ENCODE peak calls at places on chromosomes 2 and 18, in six cellular contexts. C is left lung, M is adrenal gland, O is mammary epithelial cell, K is heart right ventricle, Y is pancreas. N is an unnamed sample. For H3K36me3, the result is how much of the 10 kb centered on the place peaks cover.

GRCh38 chr2:226001716-226002115 is 602.2 kb downstream of the NYAP2 start:
- DNase-seq in Y (no peak), C (no peak), O (peak), K (no peak), M (no peak), N (no peak)

GRCh38 chr18:33983126-33983525 is 241.6 kb downstream of the NOL4 start:
- DNase-seq in O (no peak), C (no peak), Y (no peak), K (no peak), M (no peak), N (no peak)

GRCh38 chr2:32777714-32778113 is 149.9 kb downstream of the TTC27 start:
- DNase-seq in C (no peak), O (no peak), Y (no peak), K (no peak), M (no peak), N (no peak)

GRCh38 chr2:68832161-68832869 is 38.9 kb downstream of the BMP10 start:
- DNase-seq in M (peak), K (peak), C (peak), Y (no peak), O (peak), N (peak)

GRCh38 chr2:226660524-226660923 is 139.1 kb downstream of the IRS1 start:
- DNase-seq in C (no peak), Y (no peak), O (peak), K (peak), M (peak), N (no peak)

GRCh38 chr2:33475381-33476099 is 909 bp upstream of the RASGRP3 start:
- DNase-seq in Y (peak), C (peak), M (peak), O (peak), K (peak), N (peak)

GRCh38 chr2:27042985-27043634 is 8.4 kb upstream of the AGBL5 start:
- DNase-seq in C (no peak), O (no peak), K (no peak), M (no peak), Y (no peak), N (no peak)

GRCh38 chr2:86520153-86520552 is 43.1 kb downstream of the CHMP3 start:
- DNase-seq in C (no peak), M (no peak), Y (no peak), K (no peak), O (no peak), N (no peak)

GRCh38 chr18:43662657-43663056 is 385.4 kb upstream of the SYT4 start:
- DNase-seq in M (no peak), Y (no peak), O (peak), K (no peak), C (no peak), N (no peak)

GRCh38 chr2:162582357-162582798 is 238.4 kb downstream of the GCA start:
- DNase-seq in K (no peak), Y (no peak), C (no peak), O (no peak), M (peak), N (peak)

GRCh38 chr18:62245699-62246098 is 58.6 kb downstream of the RELCH start:
- DNase-seq in O (no peak), C (no peak), Y (no peak), M (no peak), K (no peak), N (no peak)

GRCh38 chr2:217099561-217099960 is 239.7 kb upstream of the TNP1 start:
- DNase-seq in O (no peak), M (no peak), K (peak), Y (no peak), C (no peak), N (no peak)

GRCh38 chr18:40088130-40088529 is 1866.9 kb upstream of the PIK3C3 start:
- DNase-seq in O (no peak), M (no peak), K (no peak), C (no peak), Y (no peak), N (no peak)

GRCh38 chr2:158045362-158045761 is 56.3 kb upstream of the UPP2 start:
- DNase-seq in Y (no peak), C (no peak), O (no peak), K (no peak), M (no peak), N (no peak)

GRCh38 chr2:16407358-16407757 is 258.3 kb downstream of the CYRIA start:
- DNase-seq in K (peak), O (no peak), M (no peak), Y (no peak), C (no peak), N (no peak)

GRCh38 chr2:218400167-218400929 is 680 bp downstream of the CTDSP1 start:
- DNase-seq in C (peak), K (peak), M (peak), Y (peak), O (peak), N (peak)

GRCh38 chr18:58496937-58497336 is 132.0 kb downstream of the ALPK2 start:
- DNase-seq in M (no peak), C (no peak), Y (no peak), K (no peak), O (no peak), N (no peak)

GRCh38 chr2:205375453-205375852 is 306.8 kb upstream of the NRP2 start:
- DNase-seq in O (no peak), M (no peak), C (no peak), Y (no peak), K (no peak), N (no peak)

GRCh38 chr18:21264651-21265050 is 22.6 kb downstream of the GREB1L start:
- DNase-seq in M (no peak), K (no peak), O (peak), C (no peak), Y (no peak), N (peak)

GRCh38 chr2:112018846-112019245 is 36.2 kb upstream of the TMEM87B start:
- DNase-seq in O (no peak), K (no peak), C (no peak), M (no peak), Y (no peak), N (no peak)

GRCh38 chr2:42100696-42101585 is 53.1 kb downstream of the PKDCC start:
- DNase-seq in M (peak), O (no peak), K (peak), C (peak), Y (peak), N (peak)

GRCh38 chr2:26805241-26805676 is 19.4 kb downstream of the CENPA start:
- DNase-seq in C (no peak), O (peak), Y (no peak), M (no peak), K (no peak), N (no peak)

GRCh38 chr2:230762317-230762896 is 49.8 kb downstream of the CAB39 start:
- DNase-seq in Y (no peak), C (no peak), O (peak), K (no peak), M (no peak), N (no peak)

GRCh38 chr2:234422895-234423505 is 73.9 kb downstream of the ARL4C start:
- DNase-seq in C (no peak), K (no peak), Y (no peak), O (no peak), M (no peak), N (no peak)

GRCh38 chr18:28175047-28175929 is 1.6 kb downstream of the CDH2 start:
- DNase-seq in K (peak), O (no peak), M (peak), C (no peak), Y (peak), N (peak)

GRCh38 chr18:73153271-73153670 is 285.5 kb upstream of the NETO1 start:
- DNase-seq in O (peak), C (no peak), Y (no peak), K (no peak), M (no peak), N (no peak)

GRCh38 chr2:241007880-241008710 is 9.7 kb downstream of the SNED1 start:
- DNase-seq in Y (peak), C (no peak), O (no peak), K (no peak), M (peak), N (no peak)

GRCh38 chr2:118750959-118751565 is 96.4 kb downstream of the EN1 start:
- DNase-seq in O (peak), C (no peak), M (no peak), K (no peak), Y (no peak), N (no peak)

GRCh38 chr2:218396688-218397501 is 2.8 kb upstream of the CTDSP1 start:
- DNase-seq in Y (peak), C (peak), M (peak), O (peak), K (peak), N (peak)

GRCh38 chr2:79025421-79025820 is at the start of gene REG3G:
- DNase-seq in O (no peak), M (no peak), Y (no peak), C (no peak), K (no peak), N (no peak)

GRCh38 chr2:20148841-20149702 is 75.9 kb downstream of the SDC1 start:
- DNase-seq in M (no peak), K (no peak), Y (no peak), O (peak), C (no peak), N (no peak)

GRCh38 chr18:68083131-68083530 is 566.6 kb upstream of the DSEL start:
- DNase-seq in C (no peak), O (peak), M (no peak), Y (no peak), K (no peak), N (no peak)

GRCh38 chr18:38751897-38752296 is 1186.3 kb upstream of the CELF4 start:
- DNase-seq in Y (no peak), M (no peak), K (no peak), C (no peak), O (peak), N (no peak)

GRCh38 chr18:12335503-12335902 is 27.5 kb downstream of the TUBB6 start:
- DNase-seq in Y (no peak), M (no peak), K (no peak), C (no peak), O (no peak), N (no peak)

GRCh38 chr18:12338382-12338781 is 30.3 kb downstream of the TUBB6 start:
- DNase-seq in O (no peak), M (no peak), K (no peak), C (no peak), Y (no peak), N (no peak)

GRCh38 chr18:12334280-12335262 is 26.5 kb downstream of the TUBB6 start:
- DNase-seq in K (no peak), M (no peak), C (no peak), O (no peak), Y (no peak), N (no peak)

GRCh38 chr18:12336887-12337286 is 28.8 kb downstream of the TUBB6 start:
- DNase-seq in M (no peak), O (peak), Y (no peak), K (no peak), C (no peak), N (no peak)

GRCh38 chr18:12336251-12336650 is 28.2 kb downstream of the TUBB6 start:
- DNase-seq in O (peak), Y (no peak), K (no peak), M (no peak), C (no peak), N (no peak)
- H3K27ac ChIP-seq in O (no peak), Y (no peak), K (no peak), M (no peak), C (no peak), N (no peak)

GRCh38 chr2:128276878-128277675 is 41.6 kb downstream of the HS6ST1 start:
- DNase-seq in M (peak), Y (no peak), K (no peak), O (no peak), C (peak), N (peak)
- H3K36me3 ChIP-seq in M (under half), Y (under half), K (under half), O (under half), C (under half), N (under half)

GRCh38 chr2:96532641-96533291 is 3.8 kb upstream of the ARID5A start:
- DNase-seq in K (peak), O (no peak), C (no peak), M (peak), Y (no peak), N (peak)
- H3K27ac ChIP-seq in K (peak), O (peak), C (peak), M (peak), Y (no peak), N (peak)

GRCh38 chr2:215374002-215374401 is 61.9 kb downstream of the FN1 start:
- DNase-seq in Y (no peak), M (no peak), C (no peak), K (no peak), O (no peak), N (no peak)

GRCh38 chr2:215370116-215370965 is 58.5 kb downstream of the ATIC start:
- DNase-seq in O (no peak), Y (no peak), K (no peak), C (no peak), M (no peak), N (no peak)

GRCh38 chr2:215374642-215375466 is 61.0 kb downstream of the FN1 start:
- DNase-seq in O (no peak), M (no peak), C (no peak), K (no peak), Y (no peak), N (no peak)

GRCh38 chr2:215372968-215373649 is 61.2 kb downstream of the ATIC start:
- DNase-seq in C (no peak), Y (no peak), K (no peak), O (no peak), M (no peak), N (no peak)

DNA sequence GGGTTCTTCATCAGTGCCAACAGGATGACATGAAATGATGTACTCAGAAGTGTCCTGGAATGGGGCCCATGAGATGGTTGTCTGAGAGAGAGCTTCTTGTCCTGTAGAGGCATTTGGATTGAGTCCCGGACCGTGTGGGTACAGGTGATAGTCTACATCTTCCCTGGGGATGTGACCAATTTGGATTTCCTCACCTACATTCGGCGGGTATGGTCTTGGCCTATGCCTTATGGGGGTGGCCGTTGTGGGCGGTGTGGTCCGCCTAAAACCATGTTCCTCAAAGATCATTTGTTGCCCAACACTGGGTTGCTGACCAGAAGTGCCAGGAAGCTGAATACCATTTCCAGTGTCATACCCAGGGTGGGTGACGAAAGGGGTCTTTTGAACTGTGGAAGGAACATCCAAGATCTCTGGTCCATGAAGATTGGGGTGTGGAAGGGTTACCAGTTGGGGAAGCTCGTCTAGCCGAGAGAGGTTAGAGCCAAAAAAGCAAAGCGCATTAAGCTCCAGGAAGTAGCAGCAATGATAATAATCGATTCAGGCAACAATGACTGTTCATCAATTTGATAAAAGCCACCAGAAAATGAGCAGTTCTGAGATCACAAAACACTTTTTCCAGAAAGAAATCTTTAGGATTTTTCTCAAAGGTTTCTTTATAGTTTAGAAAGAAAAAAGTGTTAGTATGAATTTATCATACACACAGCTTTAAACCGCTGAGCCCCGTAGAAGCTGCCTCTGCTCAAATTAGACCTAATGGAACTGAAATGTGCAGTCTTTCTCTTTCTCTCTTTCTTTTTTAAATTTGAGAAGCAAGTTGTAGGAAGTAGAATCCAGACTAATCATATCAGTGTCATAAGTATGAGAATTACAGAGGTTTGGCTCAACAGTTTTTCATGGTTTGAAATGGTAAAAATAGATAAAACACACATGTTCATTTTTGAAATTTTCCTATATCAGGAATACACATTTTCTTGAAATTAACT is 60.3 kb downstream of the ATIC start:
- DNase-seq in Y (no peak), C (no peak), M (no peak), K (no peak), O (no peak), N (no peak)
- H3K36me3 ChIP-seq in Y (under half), C (under half), M (under half), K (under half), O (half or more), N (under half)

DNA sequence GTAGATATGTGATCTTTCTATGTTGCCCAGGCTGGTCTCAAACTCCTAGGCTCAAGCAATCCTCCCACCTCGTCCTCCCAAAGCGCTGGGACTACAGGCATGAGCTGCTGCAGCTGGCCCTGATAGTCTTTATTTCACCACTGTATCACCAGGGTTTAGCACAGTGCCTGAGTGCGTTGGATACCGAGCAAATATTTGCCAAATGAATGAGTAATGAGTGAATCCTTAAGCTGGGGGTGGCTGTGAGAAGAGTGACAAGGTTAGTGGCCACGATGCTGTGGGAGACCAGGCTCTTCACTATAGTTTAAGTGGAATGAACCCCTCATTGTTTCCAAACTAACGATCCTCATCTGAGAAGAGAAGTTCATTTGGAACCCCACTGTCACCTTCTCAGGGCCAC is 60.8 kb upstream of the FAM136A start:
- DNase-seq in K (no peak), O (no peak), M (no peak), Y (no peak), C (no peak), N (no peak)
- H3K27ac ChIP-seq in K (no peak), O (no peak), M (no peak), Y (no peak), C (no peak), N (no peak)

GRCh38 chr2:175111200-175111657 is 56.8 kb downstream of the ATF2 start:
- DNase-seq in C (no peak), Y (no peak), O (peak), K (no peak), M (no peak), N (no peak)
- H3K36me3 ChIP-seq in C (under half), Y (under half), O (under half), K (under half), M (under half), N (under half)

GRCh38 chr2:65387017-65387416 is 45.4 kb downstream of the SPRED2 start:
- DNase-seq in O (no peak), K (no peak), M (no peak), Y (no peak), C (no peak), N (no peak)

GRCh38 chr2:65386340-65386739 is 46.1 kb downstream of the SPRED2 start:
- DNase-seq in K (no peak), M (no peak), O (no peak), Y (no peak), C (no peak), N (no peak)

GRCh38 chr2:65388626-65389390 is 43.6 kb downstream of the SPRED2 start:
- DNase-seq in K (no peak), Y (no peak), O (peak), M (no peak), C (no peak), N (no peak)

GRCh38 chr2:65389476-65389875 is 42.9 kb downstream of the SPRED2 start:
- DNase-seq in Y (no peak), M (no peak), O (peak), K (no peak), C (no peak), N (no peak)

GRCh38 chr2:65388051-65388531 is 44.3 kb downstream of the SPRED2 start:
- DNase-seq in M (no peak), O (peak), C (no peak), Y (no peak), K (no peak), N (no peak)
- H3K27ac ChIP-seq in M (no peak), O (peak), C (no peak), Y (no peak), K (no peak), N (no peak)